ENCODE peak calls at places on chromosomes 13 and 19, in six cellular contexts. J is cerebellar nuclear complex, U is T-helper 2 cell, W is AG08396, A is left ventricle myocardium inferior, Z is M059J. E is an unnamed sample.
A peak's percentile ranks its signal among the peaks of the same experiment; 100 is the strongest.

GRCh38 chr19:49157445-49158224 is at the start of gene TRPM4:
- DNase-seq in A (peak; percentile 96), J (no peak), U (no peak), W (peak; percentile 93), Z (peak; percentile 75), E (no peak)

GRCh38 chr13:33554919-33555791 is 262.8 kb upstream of the RFC3 start:
- DNase-seq in A (no peak), W (no peak), J (no peak), Z (no peak), U (no peak), E (no peak)

GRCh38 chr19:814108-815078 is 7.4 kb downstream of the PLPPR3 start:
- DNase-seq in W (peak; percentile 39), J (no peak), A (no peak), Z (no peak), U (no peak), E (no peak)

GRCh38 chr13:38941353-38941945 is 49.2 kb downstream of the STOML3 start:
- DNase-seq in A (no peak), W (no peak), J (no peak), U (no peak), Z (peak; percentile 3), E (no peak)

GRCh38 chr19:13463296-13463695 is 43.0 kb downstream of the CACNA1A start:
- DNase-seq in U (no peak), J (no peak), Z (peak; percentile 22), W (peak; percentile 38), A (no peak), E (peak; percentile 39)

GRCh38 chr13:26867451-26868067 is 107.0 kb upstream of the GPR12 start:
- DNase-seq in U (no peak), Z (peak; percentile 11), W (peak; percentile 50), A (no peak), J (no peak), E (no peak)

GRCh38 chr13:44576396-44577235 is 486 bp upstream of the TSC22D1 start:
- DNase-seq in A (peak; percentile 25), Z (no peak), W (peak; percentile 47), U (peak; percentile 20), J (no peak), E (no peak)

GRCh38 chr19:37537391-37537947 is 30.7 kb downstream of the ZNF793 start:
- DNase-seq in Z (peak; percentile 11), A (no peak), U (no peak), W (no peak), J (no peak), E (no peak)

GRCh38 chr19:54325194-54325621 is 12.2 kb upstream of the LILRA5 start:
- DNase-seq in U (peak; percentile 29), Z (peak; percentile 39), J (no peak), A (no peak), W (peak; percentile 49), E (peak; percentile 55)

GRCh38 chr19:43784251-43784980 is 3.6 kb upstream of the KCNN4 start:
- DNase-seq in Z (peak; percentile 95), J (no peak), A (no peak), U (no peak), W (peak; percentile 90), E (peak; percentile 37)

GRCh38 chr13:48009298-48009697 is 8.2 kb upstream of the SUCLA2 start:
- DNase-seq in A (no peak), Z (peak; percentile 87), U (no peak), W (peak; percentile 37), J (no peak), E (no peak)

GRCh38 chr13:100674363-100674847 is at the start of gene TMTC4:
- DNase-seq in A (no peak), W (no peak), U (no peak), J (no peak), Z (no peak), E (no peak)

GRCh38 chr19:8451885-8452284 is 7.1 kb downstream of the HNRNPM start:
- DNase-seq in U (no peak), W (peak; percentile 56), J (no peak), A (no peak), Z (peak; percentile 84), E (no peak)

GRCh38 chr19:48668332-48668731 is 4.5 kb downstream of the NTN5 start:
- DNase-seq in Z (no peak), J (no peak), W (no peak), U (no peak), A (no peak), E (no peak)

GRCh38 chr13:95564948-95565347 is 12.4 kb downstream of the CLDN10 start:
- DNase-seq in J (no peak), Z (peak; percentile 65), A (no peak), U (no peak), W (no peak), E (no peak)

GRCh38 chr19:54473071-54473941 is at the start of gene CDC42EP5:
- DNase-seq in W (peak; percentile 94), A (peak; percentile 82), Z (no peak), J (no peak), U (no peak), E (no peak)

GRCh38 chr13:101942038-101942437 is 459.8 kb downstream of the FGF14 start:
- DNase-seq in W (no peak), U (no peak), Z (peak; percentile 18), J (no peak), A (no peak), E (peak; percentile 27)

E was measured in MM.1S.